ENCODE peak calls at places on chromosomes 1 and 21, in nine cellular contexts. Q is A549; V is transverse colon; R is heart left ventricle; X is aorta; J is ascending aorta; D is Peyer's patch; K is stomach; Z is CD4-positive, alpha-beta memory T cell. T is an unnamed sample. For H3K9me3, the result is how much of the 10 kb centered on the place peaks cover.

GRCh38 chr1:26405281-26405915 is 5.2 kb upstream of the LIN28A start:
- DNase-seq in Q (no peak), V (no peak), R (no peak), X (no peak), J (no peak), D (no peak), K (no peak), Z (no peak), T (no peak)

GRCh38 chr1:21099034-21099868 is 77.4 kb downstream of the EIF4G3 start:
- DNase-seq in Q (no peak), V (no peak), R (no peak), X (no peak), J (no peak), D (no peak), K (no peak), Z (no peak), T (no peak)

GRCh38 chr1:209884665-209885117 is 53.3 kb upstream of the SYT14 start:
- DNase-seq in Q (peak), V (no peak), R (peak), X (peak), J (peak), D (peak), K (peak), Z (no peak), T (no peak)

GRCh38 chr1:39045231-39045630 is 19.1 kb downstream of the NDUFS5 start:
- DNase-seq in Q (no peak), V (no peak), R (no peak), X (no peak), J (no peak), D (no peak), K (no peak), Z (no peak), T (no peak)

GRCh38 chr1:110233861-110234260 is 23.7 kb downstream of the KCNC4 start:
- DNase-seq in Q (no peak), V (no peak), R (no peak), X (no peak), J (no peak), D (no peak), K (no peak), Z (no peak), T (no peak)

GRCh38 chr21:39385299-39386145 is 36.6 kb upstream of the HMGN1 start:
- DNase-seq in Q (peak), V (peak), R (peak), X (peak), J (peak), D (peak), K (peak), Z (peak), T (no peak)

GRCh38 chr1:1758692-1759455 is 19.4 kb downstream of the NADK start:
- DNase-seq in Q (peak), V (peak), R (peak), X (no peak), J (no peak), D (peak), K (peak), Z (no peak), T (no peak)

GRCh38 chr1:181985281-181985680 is 76.2 kb downstream of the ZNF648 start:
- DNase-seq in Q (no peak), V (no peak), R (no peak), X (no peak), J (no peak), D (no peak), K (no peak), Z (no peak), T (no peak)

GRCh38 chr21:15682182-15682895 is 47.4 kb upstream of the USP25 start:
- DNase-seq in Q (no peak), V (no peak), R (no peak), X (no peak), J (no peak), D (no peak), K (no peak), Z (peak), T (no peak)

GRCh38 chr21:22892041-22892440 is 1893.8 kb downstream of the NCAM2 start:
- DNase-seq in Q (no peak), V (no peak), R (no peak), X (no peak), J (no peak), D (no peak), K (no peak), Z (no peak), T (no peak)

GRCh38 chr1:159839135-159839849 is 12.6 kb downstream of the SLAMF8 start:
- DNase-seq in Q (no peak), V (no peak), R (no peak), X (no peak), J (no peak), D (no peak), K (no peak), Z (no peak), T (no peak)

GRCh38 chr21:37593015-37593414 is 226.4 kb downstream of the DYRK1A start:
- DNase-seq in Q (no peak), V (no peak), R (no peak), X (no peak), J (no peak), D (no peak), K (no peak), Z (no peak), T (no peak)

GRCh38 chr1:48526045-48526714 is 54.2 kb upstream of the SPATA6 start:
- DNase-seq in Q (no peak), V (peak), R (no peak), X (no peak), J (no peak), D (peak), K (peak), Z (no peak), T (no peak)

GRCh38 chr1:223401873-223402789 is 8.9 kb downstream of the CCDC185 start:
- DNase-seq in Q (peak), V (no peak), R (no peak), X (no peak), J (no peak), D (no peak), K (no peak), Z (no peak), T (no peak)

GRCh38 chr1:7366286-7366954 is 404.7 kb upstream of the VAMP3 start:
- DNase-seq in Q (no peak), V (no peak), R (peak), X (no peak), J (no peak), D (no peak), K (no peak), Z (no peak), T (no peak)

GRCh38 chr1:167056529-167057296 is 33.5 kb downstream of the GPA33 start:
- DNase-seq in Q (no peak), V (no peak), R (no peak), X (no peak), J (no peak), D (no peak), K (no peak), Z (no peak), T (no peak)

GRCh38 chr1:70616946-70617345 is 205.9 kb downstream of the CTH start:
- DNase-seq in Q (no peak), V (no peak), R (no peak), X (no peak), J (no peak), D (no peak), K (no peak), Z (no peak), T (no peak)

GRCh38 chr1:40392206-40392605 is 18.7 kb downstream of the SMAP2 start:
- DNase-seq in Q (no peak), V (no peak), R (no peak), X (no peak), J (no peak), D (peak), K (peak), Z (no peak), T (no peak)

GRCh38 chr1:117608213-117608612 is 2.4 kb downstream of the TENT5C start:
- DNase-seq in Q (no peak), V (no peak), R (no peak), X (no peak), J (peak), D (no peak), K (no peak), Z (no peak), T (no peak)

GRCh38 chr1:38693031-38693430 is 166.5 kb downstream of the RRAGC start:
- DNase-seq in Q (no peak), V (no peak), R (no peak), X (no peak), J (no peak), D (no peak), K (no peak), Z (no peak), T (no peak)

GRCh38 chr1:10489291-10490055 is 14.7 kb downstream of the PEX14 start:
- DNase-seq in Q (no peak), V (no peak), R (no peak), X (peak), J (no peak), D (no peak), K (no peak), Z (no peak), T (no peak)

GRCh38 chr21:45580576-45581321 is 38.5 kb upstream of the SLC19A1 start:
- DNase-seq in Q (no peak), V (peak), R (no peak), X (peak), J (peak), D (peak), K (peak), Z (no peak), T (no peak)

GRCh38 chr1:17903386-17903785 is 148.3 kb downstream of the ACTL8 start:
- DNase-seq in Q (no peak), V (no peak), R (no peak), X (no peak), J (no peak), D (peak), K (peak), Z (no peak), T (no peak)

GRCh38 chr1:118555638-118556037 is 370.6 kb upstream of the SPAG17 start:
- DNase-seq in Q (no peak), V (no peak), R (no peak), X (no peak), J (no peak), D (no peak), K (no peak), Z (no peak), T (no peak)

GRCh38 chr1:26538480-26539412 is 9.2 kb downstream of the RPS6KA1 start:
- DNase-seq in Q (peak), V (peak), R (peak), X (no peak), J (no peak), D (peak), K (peak), Z (peak), T (peak)

GRCh38 chr1:165490175-165490574 is 45.2 kb upstream of the RXRG start:
- DNase-seq in Q (no peak), V (no peak), R (peak), X (no peak), J (no peak), D (no peak), K (no peak), Z (no peak), T (no peak)

GRCh38 chr1:187471555-187471954 is 642.8 kb downstream of the PLA2G4A start:
- DNase-seq in Q (no peak), V (no peak), R (no peak), X (no peak), J (no peak), D (no peak), K (no peak), Z (no peak), T (no peak)

GRCh38 chr21:45109831-45110492 is 35.6 kb downstream of the ADARB1 start:
- DNase-seq in Q (no peak), V (peak), R (no peak), X (no peak), J (peak), D (peak), K (no peak), Z (peak), T (no peak)

GRCh38 chr1:12595839-12596821 is 21.9 kb downstream of the DHRS3 start:
- DNase-seq in Q (peak), V (peak), R (peak), X (peak), J (peak), D (peak), K (peak), Z (no peak), T (no peak)

GRCh38 chr1:92310185-92310597 is 11.3 kb downstream of the RPAP2 start:
- DNase-seq in Q (peak), V (no peak), R (no peak), X (no peak), J (no peak), D (no peak), K (no peak), Z (peak), T (no peak)

GRCh38 chr1:89363196-89363595 is 663 bp upstream of the GBP6 start:
- DNase-seq in Q (no peak), V (no peak), R (no peak), X (no peak), J (no peak), D (no peak), K (no peak), Z (no peak), T (no peak)

GRCh38 chr1:50971748-50972305 is 1.8 kb downstream of the CDKN2C start:
- DNase-seq in Q (no peak), V (no peak), R (no peak), X (no peak), J (no peak), D (no peak), K (no peak), Z (no peak), T (no peak)
- H3K9me3 ChIP-seq in Q (under half), V (under half), R (under half), X (under half), J (under half), D (under half), K (under half), Z (under half), T (under half)

GRCh38 chr1:235673981-235674380 is 24.4 kb upstream of the GNG4 start:
- DNase-seq in Q (no peak), V (no peak), R (no peak), X (no peak), J (no peak), D (no peak), K (no peak), Z (no peak), T (no peak)

GRCh38 chr1:235671992-235672391 is 22.4 kb upstream of the GNG4 start:
- DNase-seq in Q (no peak), V (no peak), R (no peak), X (no peak), J (no peak), D (no peak), K (no peak), Z (no peak), T (no peak)

GRCh38 chr1:235679005-235679404 is 29.4 kb upstream of the GNG4 start:
- DNase-seq in Q (no peak), V (no peak), R (no peak), X (no peak), J (no peak), D (no peak), K (no peak), Z (no peak), T (no peak)

GRCh38 chr1:235679644-235680043 is 30.1 kb upstream of the GNG4 start:
- DNase-seq in Q (no peak), V (no peak), R (no peak), X (no peak), J (no peak), D (no peak), K (no peak), Z (no peak), T (no peak)

GRCh38 chr1:235675152-235675890 is 25.7 kb upstream of the GNG4 start:
- DNase-seq in Q (no peak), V (no peak), R (no peak), X (no peak), J (no peak), D (no peak), K (no peak), Z (no peak), T (no peak)
- H3K9me3 ChIP-seq in Q (under half), V (under half), R (under half), X (under half), J (under half), D (under half), K (under half), Z (under half), T (under half)

DNA sequence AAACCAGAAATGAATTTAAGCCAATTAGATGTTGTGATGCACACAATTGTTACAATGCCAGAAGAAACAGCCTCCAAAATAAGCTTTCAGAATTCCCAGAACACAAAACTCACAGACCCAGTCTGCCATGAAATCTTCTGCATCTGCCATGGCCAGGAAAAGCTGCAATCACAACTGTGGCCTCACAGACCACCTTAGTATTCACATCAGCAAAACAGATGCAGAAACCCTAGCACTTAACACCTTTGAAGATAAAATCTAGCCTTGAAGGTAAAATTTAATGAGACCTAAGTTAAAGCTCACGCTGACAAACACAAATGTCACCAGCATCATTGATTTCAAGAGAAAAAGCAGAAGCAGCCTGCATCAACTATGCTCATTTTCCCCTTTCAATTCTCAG is 566.8 kb upstream of the TMPRSS15 start:
- DNase-seq in Q (no peak), V (no peak), R (no peak), X (no peak), J (no peak), D (no peak), K (no peak), Z (no peak), T (no peak)
- H3K9me3 ChIP-seq in Q (under half), V (under half), R (under half), X (under half), J (under half), D (under half), K (under half), Z (under half), T (under half)

GRCh38 chr1:247189981-247190798 is 18.4 kb upstream of the ZNF124 start:
- DNase-seq in Q (no peak), V (no peak), R (no peak), X (no peak), J (no peak), D (no peak), K (no peak), Z (no peak), T (no peak)
- H3K9me3 ChIP-seq in Q (half or more), V (half or more), R (under half), X (under half), J (half or more), D (half or more), K (half or more), Z (under half), T (under half)